ENCODE peak calls at places on chromosomes 5 and 9, in seven cellular contexts. B is lower lobe of right lung, R is left ventricle myocardium inferior, Q is BJ, V is testis, E is GM06990, M is upper lobe of left lung. W is an unnamed sample.

GRCh38 chr5:72079288-72079687 is 28.0 kb upstream of the MAP1B start:
- DNase-seq in V (peak; percentile 51), M (peak; percentile 41), Q (no peak), B (no peak), R (peak; percentile 38), E (peak; percentile 9), W (peak; percentile 62)

GRCh38 chr5:124755565-124755964 is 9.1 kb upstream of the ZNF608 start:
- DNase-seq in M (no peak), R (no peak), Q (no peak), V (peak; percentile 51), E (no peak), B (no peak), W (no peak)

GRCh38 chr9:83013261-83013610 is 49.7 kb downstream of the RASEF start:
- DNase-seq in V (no peak), Q (peak; percentile 23), B (no peak), R (no peak), E (no peak), M (no peak), W (no peak)

GRCh38 chr9:132409828-132410528 is at the start of gene CFAP77:
- DNase-seq in V (peak; percentile 64), B (peak; percentile 64), M (peak; percentile 92), E (peak; percentile 71), Q (no peak), R (peak; percentile 55), W (peak; percentile 94)

GRCh38 chr5:50320131-50320749 is 120.8 kb downstream of the EMB start:
- DNase-seq in R (no peak), E (no peak), Q (no peak), M (no peak), B (no peak), V (no peak), W (no peak)

GRCh38 chr5:124948754-124949275 is 202.4 kb upstream of the ZNF608 start:
- DNase-seq in M (no peak), B (no peak), Q (no peak), V (no peak), R (no peak), E (no peak), W (no peak)

GRCh38 chr9:76905661-76905983 is 292 bp downstream of the PRUNE2 start:
- DNase-seq in R (no peak), V (no peak), M (no peak), E (no peak), B (no peak), Q (no peak), W (peak; percentile 51)

GRCh38 chr5:149256451-149256850 is 15.2 kb upstream of the AFAP1L1 start:
- DNase-seq in E (no peak), V (no peak), B (no peak), M (no peak), Q (no peak), R (no peak), W (no peak)

GRCh38 chr9:114316605-114317230 is 6.2 kb upstream of the ORM1 start:
- DNase-seq in R (no peak), E (no peak), B (no peak), M (no peak), Q (no peak), V (peak; percentile 8), W (peak; percentile 24)

GRCh38 chr5:87074934-87075541 is 192.6 kb upstream of the RASA1 start:
- DNase-seq in B (no peak), V (no peak), R (no peak), Q (no peak), E (peak; percentile 45), M (no peak), W (no peak)

GRCh38 chr9:133677126-133678010 is 41.2 kb downstream of the DBH start:
- DNase-seq in E (no peak), R (peak; percentile 8), M (peak; percentile 58), Q (no peak), V (no peak), B (peak; percentile 20), W (no peak)

GRCh38 chr5:151742870-151743294 is 15.5 kb downstream of the ATOX1 start:
- DNase-seq in M (no peak), V (peak; percentile 72), E (no peak), R (peak; percentile 30), Q (no peak), B (no peak), W (peak; percentile 77)

GRCh38 chr5:50963647-50964584 is 297.5 kb downstream of the PARP8 start:
- DNase-seq in V (no peak), R (no peak), Q (no peak), M (peak; percentile 52), B (no peak), E (peak; percentile 11), W (peak; percentile 62)

GRCh38 chr9:134388976-134389375 is 62.7 kb downstream of the RXRA start:
- DNase-seq in M (no peak), E (no peak), B (no peak), V (no peak), Q (no peak), R (no peak), W (no peak)

GRCh38 chr5:77358566-77359205 is 133.4 kb downstream of the WDR41 start:
- DNase-seq in V (no peak), B (no peak), R (no peak), Q (peak; percentile 80), M (no peak), E (no peak), W (no peak)

GRCh38 chr5:72246954-72247442 is 73.0 kb downstream of the MRPS27 start:
- DNase-seq in B (no peak), E (no peak), Q (no peak), M (no peak), V (no peak), R (no peak), W (no peak)

DNA sequence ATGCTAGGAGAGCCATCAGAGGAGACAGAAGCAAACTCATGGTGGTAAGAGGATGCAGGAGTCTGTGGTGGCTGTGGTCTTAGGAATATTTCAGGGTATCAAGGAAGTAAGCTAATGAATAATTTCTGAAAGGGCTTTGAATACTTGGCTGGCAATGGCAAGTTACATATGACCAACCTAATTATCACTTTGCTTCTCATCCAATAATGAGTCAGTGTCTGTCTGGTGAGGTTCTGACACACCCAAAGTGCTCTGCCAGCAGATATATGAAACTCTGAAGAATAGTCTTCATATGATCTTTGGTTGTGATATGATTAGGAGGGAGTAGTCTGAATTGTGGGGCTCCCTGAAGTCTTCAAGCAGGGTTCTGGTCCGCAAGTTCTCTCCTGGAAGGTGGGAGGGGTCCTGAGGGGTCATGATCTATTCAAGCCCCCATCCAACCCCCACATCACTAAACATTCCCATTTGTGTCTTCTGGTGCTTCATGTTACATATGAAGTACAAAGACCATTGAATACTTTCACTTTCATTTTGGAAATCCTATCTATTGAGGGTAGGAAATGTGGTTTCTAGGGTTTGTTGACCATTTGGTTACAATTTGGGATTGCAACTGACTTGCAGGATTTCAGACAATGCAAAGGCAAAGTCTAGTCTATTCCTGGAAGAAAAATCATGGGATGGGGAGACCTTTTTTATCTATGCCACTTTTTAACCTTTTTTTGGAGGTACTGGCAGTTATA is 199.9 kb upstream of the CDKN2B start:
- DNase-seq in Q (no peak), V (no peak), E (no peak), B (no peak), R (no peak), M (no peak), W (no peak)
- H3K4me3 ChIP-seq in Q (no peak overlapping the region), V (no peak overlapping the region), E (no peak overlapping the region), B (no peak overlapping the region), R (no peak overlapping the region), M (no peak overlapping the region), W (no peak overlapping the region)

GRCh38 chr5:181171782-181172181 is 24.4 kb downstream of the OR2V2 start:
- DNase-seq in R (no peak), V (no peak), E (no peak), M (no peak), B (no peak), Q (no peak), W (no peak)
- H3K27me3 ChIP-seq in R (peaks cover 100% of the 10 kb centered on the region), V (no peaks in the 10 kb centered on the region), E (no peaks in the 10 kb centered on the region), M (peaks cover 7% of the 10 kb centered on the region), B (peaks cover 79% of the 10 kb centered on the region), Q (peaks cover 3% of the 10 kb centered on the region), W (peaks cover 39% of the 10 kb centered on the region)

GRCh38 chr5:83507431-83507830 is 35.9 kb downstream of the VCAN start:
- DNase-seq in B (no peak), Q (no peak), M (no peak), E (no peak), V (no peak), R (no peak), W (no peak)
- H3K4me3 ChIP-seq in B (no peak overlapping the region), Q (no peak overlapping the region), M (no peak overlapping the region), E (no peak overlapping the region), V (no peak overlapping the region), R (no peak overlapping the region), W (no peak overlapping the region)

GRCh38 chr9:97855486-97855875 is 2.5 kb downstream of the FOXE1 start:
- DNase-seq in B (no peak), E (no peak), V (no peak), R (no peak), M (no peak), Q (no peak), W (peak; percentile 54)
- H3K27me3 ChIP-seq in B (peaks cover 96% of the 10 kb centered on the region), E (peaks cover 4% of the 10 kb centered on the region), V (no peaks in the 10 kb centered on the region), R (peaks cover 100% of the 10 kb centered on the region), M (peaks cover 26% of the 10 kb centered on the region), Q (peaks cover 73% of the 10 kb centered on the region), W (peaks cover 100% of the 10 kb centered on the region)

GRCh38 chr9:10612649-10613398 is at the start of gene PTPRD:
- DNase-seq in M (peak; percentile 88), E (peak; percentile 1), Q (no peak), B (peak; percentile 74), R (no peak), V (peak; percentile 44), W (peak; percentile 80)

GRCh38 chr9:10613413-10613812 is 611 bp upstream of the PTPRD start:
- DNase-seq in B (no peak), R (no peak), V (no peak), M (no peak), E (no peak), Q (no peak), W (peak; percentile 27)

DNA sequence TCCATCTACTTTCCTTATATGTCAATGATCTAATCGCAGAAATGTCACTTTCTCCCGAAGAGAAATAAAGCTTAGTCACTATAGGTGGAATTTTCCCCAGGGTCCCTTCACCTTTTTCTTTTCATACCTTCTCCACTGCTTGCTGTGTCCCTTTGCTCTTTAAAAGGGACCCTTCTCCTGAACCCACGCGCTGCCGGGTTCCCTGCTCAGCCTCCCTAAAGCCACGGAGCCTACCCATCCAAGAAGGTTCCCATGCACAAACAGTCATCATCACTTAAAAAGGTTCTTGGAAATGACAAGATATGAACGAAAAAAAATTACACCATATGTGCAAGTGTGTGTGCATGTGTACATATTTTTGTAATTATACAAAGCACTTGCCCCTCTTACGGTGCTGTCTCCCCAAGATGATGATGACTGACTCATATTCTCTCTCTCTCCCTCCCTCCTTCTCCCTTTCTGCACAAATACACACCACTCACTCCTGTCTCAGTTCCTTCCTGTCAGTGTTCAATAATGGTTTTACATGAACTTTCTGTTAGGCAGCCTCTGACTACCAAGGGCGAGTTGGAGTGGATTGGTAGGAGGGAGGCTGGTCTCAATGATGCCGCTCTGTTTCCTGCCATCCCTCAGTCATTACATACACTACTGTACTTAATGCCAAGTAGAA is 1.5 kb upstream of the PTPRD start:
- DNase-seq in B (no peak), M (no peak), Q (no peak), R (no peak), V (no peak), E (no peak), W (no peak)
- H3K4me3 ChIP-seq in B (no peak overlapping the region), M (no peak overlapping the region), Q (no peak overlapping the region), R (no peak overlapping the region), V (no peak overlapping the region), E (no peak overlapping the region), W (no peak overlapping the region)

W was measured in H7.